ENCODE peak calls at places on chromosomes 4 and X, in six cellular contexts. C is SK-N-SH, Y is PC-3, N is GM23338, D is HCT116, T is MM.1S. Q is an unnamed sample.

GRCh38 chr4:164615964-164616363 is 138.0 kb upstream of the SMIM31 start:
- DNase-seq in D (no peak), T (no peak), N (no peak), Y (peak), C (no peak), Q (no peak)

GRCh38 chr4:183909187-183909586 is 4.1 kb downstream of the STOX2 start:
- DNase-seq in N (no peak), T (no peak), D (no peak), C (no peak), Y (no peak), Q (no peak)

GRCh38 chr4:37634180-37634579 is 52.0 kb downstream of the RELL1 start:
- DNase-seq in T (no peak), Y (no peak), C (no peak), D (no peak), N (no peak), Q (no peak)

GRCh38 chr4:20253799-20254409 is 2.2 kb downstream of the SLIT2 start:
- DNase-seq in N (peak), T (no peak), C (peak), D (no peak), Y (peak), Q (no peak)

GRCh38 chrX:44223150-44223549 is 120.3 kb downstream of the EFHC2 start:
- DNase-seq in T (no peak), Y (peak), N (no peak), C (no peak), D (peak), Q (no peak)

GRCh38 chr4:7823416-7823824 is 116.2 kb downstream of the AFAP1 start:
- DNase-seq in D (no peak), Y (no peak), T (no peak), N (no peak), C (peak), Q (no peak)

GRCh38 chrX:2965965-2966364 is 36.8 kb upstream of the ARSD start:
- DNase-seq in N (no peak), D (no peak), C (no peak), T (no peak), Y (no peak), Q (no peak)

GRCh38 chrX:139930923-139931645 is 1.8 kb downstream of the ATP11C start:
- DNase-seq in D (no peak), T (peak), N (peak), C (peak), Y (peak), Q (peak)

GRCh38 chr4:54930226-54930625 is 195.2 kb downstream of the KDR start:
- DNase-seq in D (no peak), C (no peak), Y (peak), N (no peak), T (no peak), Q (no peak)

GRCh38 chr4:67700119-67700873 is 659 bp downstream of the UBA6 start:
- DNase-seq in D (no peak), T (peak), N (no peak), Y (peak), C (peak), Q (peak)

GRCh38 chr4:143482753-143483362 is 30.6 kb upstream of the SMARCA5 start:
- DNase-seq in C (peak), N (peak), T (peak), Y (peak), D (peak), Q (peak)

GRCh38 chr4:126560794-126561193 is 1072.0 kb upstream of the INTU start:
- DNase-seq in T (no peak), Y (peak), D (no peak), N (no peak), C (no peak), Q (no peak)

GRCh38 chr4:176718881-176719280 is 73.8 kb downstream of the VEGFC start:
- DNase-seq in D (no peak), C (no peak), N (no peak), Y (no peak), T (no peak), Q (no peak)

GRCh38 chr4:153209410-153209809 is 5.2 kb downstream of the TRIM2 start:
- DNase-seq in T (no peak), D (no peak), N (peak), C (no peak), Y (no peak), Q (no peak)

GRCh38 chrX:117972681-117973080 is 143.9 kb downstream of the KLHL13 start:
- DNase-seq in N (peak), D (no peak), T (no peak), C (no peak), Y (no peak), Q (no peak)

GRCh38 chr4:148542922-148543623 is 100.9 kb upstream of the NR3C2 start:
- DNase-seq in D (no peak), Y (peak), N (no peak), C (no peak), T (no peak), Q (no peak)

GRCh38 chr4:17066972-17067371 is 168.5 kb upstream of the LDB2 start:
- DNase-seq in D (no peak), T (no peak), Y (peak), N (no peak), C (no peak), Q (no peak)

GRCh38 chrX:74422029-74422352 is 698 bp downstream of the SLC16A2 start:
- DNase-seq in C (peak), T (no peak), D (no peak), N (peak), Y (no peak), Q (no peak)
- TF ChIP-seq EZH2phosphoT487 in C (no peak), T (no peak), D (no peak), N (no peak), Y (no peak), Q (no peak)

GRCh38 chr4:116055857-116056827 is 942.7 kb upstream of the NDST4 start:
- DNase-seq in Y (peak), D (peak), N (peak), T (peak), C (peak), Q (peak)
- TF ChIP-seq CTCF in Y (peak), D (peak), N (no peak), T (peak), C (peak), Q (peak)

DNA sequence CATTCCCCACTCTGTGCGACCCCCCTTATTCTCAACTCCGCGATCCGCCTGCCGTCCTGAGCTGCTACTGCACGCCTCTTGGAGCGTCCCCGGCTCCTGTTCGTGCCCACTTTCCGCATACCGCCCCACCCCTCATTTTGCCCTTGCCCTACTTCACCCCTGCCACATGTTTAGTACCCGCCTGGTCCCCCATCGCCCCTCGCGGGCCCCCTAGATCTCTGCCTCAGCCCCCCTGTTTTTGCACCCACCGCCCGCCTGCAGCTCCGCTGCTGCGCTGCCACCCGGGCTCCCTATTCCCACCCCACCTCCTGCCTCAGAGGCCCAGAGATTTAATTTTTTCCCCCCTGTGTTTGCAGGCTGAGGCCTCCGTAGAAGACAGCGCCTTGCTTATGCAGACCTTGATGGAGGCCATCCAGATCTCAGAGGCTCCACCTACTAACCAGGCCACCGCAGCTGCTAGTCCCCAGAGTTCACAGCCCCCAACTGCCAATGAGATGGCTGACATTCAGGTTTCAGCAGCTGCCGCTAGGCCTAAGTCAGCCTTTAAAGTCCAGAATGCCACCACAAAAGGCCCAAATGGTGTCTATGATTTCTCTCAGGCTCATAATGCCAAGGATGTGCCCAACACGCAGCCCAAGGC is 1.4 kb downstream of the MAGED1 start:
- DNase-seq in Y (no peak), T (peak), N (peak), D (no peak), C (peak), Q (no peak)
- H3K4me3 ChIP-seq in Y (peak), T (peak), N (peak), D (no peak), C (peak), Q (peak)

GRCh38 chr4:52377563-52377962 is 281.5 kb downstream of the USP46 start:
- DNase-seq in N (peak), T (no peak), Y (no peak), C (no peak), D (no peak), Q (no peak)

GRCh38 chr4:52372747-52373146 is 286.4 kb downstream of the USP46 start:
- DNase-seq in Y (no peak), C (no peak), D (no peak), T (no peak), N (no peak), Q (no peak)

GRCh38 chr4:52374847-52375246 is 284.3 kb downstream of the USP46 start:
- DNase-seq in N (no peak), Y (peak), D (no peak), T (no peak), C (no peak), Q (no peak)

GRCh38 chr4:52373650-52374049 is 285.5 kb downstream of the USP46 start:
- DNase-seq in T (no peak), N (no peak), C (no peak), Y (no peak), D (no peak), Q (no peak)

GRCh38 chr4:52376107-52376704 is 282.9 kb downstream of the USP46 start:
- DNase-seq in N (peak), Y (peak), C (peak), T (peak), D (peak), Q (peak)
- TF ChIP-seq EZH2phosphoT487 in N (no peak), Y (no peak), C (no peak), T (no peak), D (no peak), Q (no peak)

GRCh38 chr4:154551872-154552686 is 1.9 kb upstream of the PLRG1 start:
- DNase-seq in T (peak), D (peak), N (peak), C (peak), Y (peak), Q (peak)

GRCh38 chr4:154545689-154546088 is 4.5 kb downstream of the PLRG1 start:
- DNase-seq in T (no peak), D (no peak), C (no peak), N (no peak), Y (no peak), Q (no peak)

DNA sequence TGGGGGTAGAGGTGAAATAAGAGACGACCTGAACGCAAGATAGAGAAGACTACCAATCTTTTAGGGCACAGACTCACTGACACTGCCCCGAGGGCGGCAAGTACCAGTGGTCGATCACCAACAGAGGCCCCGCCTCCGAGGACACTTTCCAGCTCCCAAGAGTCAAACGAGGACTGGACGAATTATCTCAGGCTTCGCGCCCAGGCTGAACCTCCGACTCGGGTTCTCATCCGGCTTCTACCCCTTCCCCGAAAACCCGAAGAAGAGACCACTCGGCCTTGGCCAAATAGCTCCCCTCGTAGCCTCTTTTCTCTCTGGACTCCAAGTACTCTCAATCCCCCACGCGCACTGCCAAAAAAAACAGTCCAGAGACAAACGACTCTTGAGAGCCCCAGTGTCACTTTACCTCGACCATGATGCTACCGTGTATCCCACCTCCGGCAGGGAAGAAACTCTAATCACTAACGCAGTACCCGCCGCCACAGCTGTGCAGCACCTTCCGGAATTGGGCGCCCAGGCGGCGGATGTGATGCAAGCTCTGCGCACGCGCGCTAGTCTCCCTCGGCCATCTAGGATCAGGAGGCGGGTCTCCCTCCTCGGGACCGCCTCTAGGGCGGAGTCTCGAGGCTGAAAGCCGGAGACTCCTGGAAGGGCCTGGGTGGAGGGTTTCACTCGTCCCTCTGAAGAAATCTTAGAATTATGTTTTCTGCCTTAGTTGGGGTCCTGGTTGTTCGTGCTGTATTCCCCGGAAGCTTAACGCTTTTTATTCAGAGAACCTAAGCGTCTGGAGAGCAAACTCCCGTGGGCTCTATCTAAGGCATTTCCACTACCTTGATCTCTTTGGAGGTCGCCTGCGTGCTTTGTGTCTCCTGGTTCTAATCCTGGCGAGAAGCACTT is at the start of gene PLRG1:
- DNase-seq in C (peak), D (peak), T (peak), N (peak), Y (peak), Q (peak)
- TF ChIP-seq CTCF in C (no peak), D (no peak), T (no peak), N (no peak), Y (no peak), Q (no peak)

DNA sequence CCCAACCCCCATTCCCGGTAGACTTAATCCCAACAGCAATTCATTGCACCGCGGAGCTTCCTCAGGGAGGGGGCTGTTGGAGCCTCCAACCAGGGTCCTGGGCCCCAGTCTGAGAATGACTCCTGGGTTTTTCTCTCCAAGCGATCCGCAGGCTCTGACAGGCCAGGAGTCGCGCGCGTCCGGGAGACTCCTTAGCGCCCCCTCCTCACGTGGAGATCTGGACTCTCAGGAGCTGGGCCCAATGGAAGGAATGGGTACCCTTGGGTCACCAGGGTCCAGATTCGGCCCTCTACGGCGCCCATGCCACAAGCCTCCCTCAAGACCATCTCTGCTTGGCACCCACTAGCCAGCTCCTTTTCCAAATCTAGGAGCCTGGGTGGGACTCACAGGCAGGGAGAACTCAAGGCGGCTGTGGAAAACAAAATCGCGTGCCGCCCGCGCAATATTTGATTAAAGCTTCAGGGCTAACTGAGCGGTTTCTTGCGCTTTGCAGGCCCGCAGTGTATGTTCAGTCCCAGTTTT is 7.1 kb downstream of the HAND2 start:
- DNase-seq in D (no peak), C (no peak), Y (no peak), N (no peak), T (no peak), Q (no peak)
- H3K4me3 ChIP-seq in D (no peak), C (peak), Y (no peak), N (peak), T (no peak), Q (no peak)

DNA sequence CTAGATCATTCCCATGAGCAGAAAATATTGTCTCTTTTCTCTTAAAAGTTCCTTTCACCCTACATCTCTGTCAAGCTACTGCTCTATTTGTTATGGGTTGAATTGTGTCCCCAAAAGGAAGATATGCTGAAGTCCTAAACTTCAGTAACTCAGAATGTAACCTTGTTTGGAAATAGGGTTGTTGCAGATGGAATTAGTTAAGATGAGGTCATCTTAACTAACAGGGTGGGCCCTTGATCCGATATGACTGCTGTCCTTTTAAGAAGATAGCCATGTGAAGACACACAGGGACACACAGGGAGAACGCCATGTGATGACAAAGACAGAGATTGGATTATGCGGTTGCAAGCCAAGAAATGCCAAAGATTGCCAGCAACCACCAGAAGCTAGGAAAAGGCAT is 12.8 kb upstream of the SLC39A8 start:
- DNase-seq in Y (no peak), C (no peak), N (no peak), D (no peak), T (no peak), Q (no peak)
- TF ChIP-seq EZH2phosphoT487 in Y (no peak), C (no peak), N (no peak), D (no peak), T (no peak), Q (no peak)